ENCODE peak calls at places on chromosome 6, in four cellular contexts. One of them, this sample, is unnamed.
A peak's percentile ranks its signal among the peaks of the same experiment; 100 is the strongest.

GRCh38 chr6:147166360-147166944 is 37.8 kb upstream of the STXBP5 start:
- DNase-seq in SK-N-SH: peak; percentile 45
- DNase-seq in mammary epithelial cell: peak; percentile 2
- DNase-seq in transverse colon: no peak
- DNase-seq in this sample: no peak

GRCh38 chr6:122651031-122651430 is 40.8 kb downstream of the PKIB start:
- DNase-seq in SK-N-SH: no peak
- DNase-seq in mammary epithelial cell: no peak
- DNase-seq in transverse colon: no peak
- DNase-seq in this sample: no peak

GRCh38 chr6:34112102-34112501 is 33.8 kb downstream of the GRM4 start:
- DNase-seq in SK-N-SH: no peak
- DNase-seq in mammary epithelial cell: no peak
- DNase-seq in transverse colon: no peak
- DNase-seq in this sample: no peak

GRCh38 chr6:26501482-26501986 is 1.4 kb downstream of the BTN1A1 start:
- DNase-seq in SK-N-SH: peak; percentile 69
- DNase-seq in mammary epithelial cell: no peak
- DNase-seq in transverse colon: peak; percentile 33
- DNase-seq in this sample: peak; percentile 29

GRCh38 chr6:36064770-36065396 is 37.3 kb downstream of the MAPK14 start:
- DNase-seq in SK-N-SH: no peak
- DNase-seq in mammary epithelial cell: no peak
- DNase-seq in transverse colon: peak; percentile 39
- DNase-seq in this sample: no peak

GRCh38 chr6:41935190-41935569 is 6.4 kb downstream of the CCND3 start:
- DNase-seq in SK-N-SH: no peak
- DNase-seq in mammary epithelial cell: no peak
- DNase-seq in transverse colon: no peak
- DNase-seq in this sample: no peak

GRCh38 chr6:146582857-146583256 is 15.9 kb upstream of the ADGB start:
- DNase-seq in SK-N-SH: no peak
- DNase-seq in mammary epithelial cell: no peak
- DNase-seq in transverse colon: peak; percentile 30
- DNase-seq in this sample: no peak

GRCh38 chr6:74632196-74632595 is 573.7 kb downstream of the COL12A1 start:
- DNase-seq in SK-N-SH: no peak
- DNase-seq in mammary epithelial cell: no peak
- DNase-seq in transverse colon: no peak
- DNase-seq in this sample: no peak

GRCh38 chr6:157629220-157629619 is 193.8 kb upstream of the SNX9 start:
- DNase-seq in SK-N-SH: no peak
- DNase-seq in mammary epithelial cell: no peak
- DNase-seq in transverse colon: no peak
- DNase-seq in this sample: no peak

GRCh38 chr6:135540207-135540877 is 42.8 kb upstream of the AHI1 start:
- DNase-seq in SK-N-SH: no peak
- DNase-seq in mammary epithelial cell: no peak
- DNase-seq in transverse colon: no peak
- DNase-seq in this sample: no peak

GRCh38 chr6:114162691-114163090 is 180.1 kb downstream of the HS3ST5 start:
- DNase-seq in SK-N-SH: no peak
- DNase-seq in mammary epithelial cell: no peak
- DNase-seq in transverse colon: no peak
- DNase-seq in this sample: no peak

GRCh38 chr6:63802606-63803206 is 167.1 kb downstream of the PHF3 start:
- DNase-seq in SK-N-SH: peak; percentile 12
- DNase-seq in mammary epithelial cell: no peak
- DNase-seq in transverse colon: no peak
- DNase-seq in this sample: no peak

GRCh38 chr6:123380257-123380656 is 256.5 kb downstream of the TRDN start:
- DNase-seq in SK-N-SH: peak; percentile 5
- DNase-seq in mammary epithelial cell: peak; percentile 14
- DNase-seq in transverse colon: no peak
- DNase-seq in this sample: no peak

GRCh38 chr6:72248621-72249020 is 362.3 kb downstream of the RIMS1 start:
- DNase-seq in SK-N-SH: no peak
- DNase-seq in mammary epithelial cell: peak; percentile 38
- DNase-seq in transverse colon: no peak
- DNase-seq in this sample: no peak

GRCh38 chr6:143940011-143940597 is 68.0 kb downstream of the PLAGL1 start:
- DNase-seq in SK-N-SH: peak; percentile 63
- DNase-seq in mammary epithelial cell: peak; percentile 48
- DNase-seq in transverse colon: peak; percentile 62
- DNase-seq in this sample: peak; percentile 55

GRCh38 chr6:107866606-107867301 is 42.6 kb upstream of the SCML4 start:
- DNase-seq in SK-N-SH: peak; percentile 51
- DNase-seq in mammary epithelial cell: peak; percentile 34
- DNase-seq in transverse colon: no peak
- DNase-seq in this sample: peak; percentile 43

GRCh38 chr6:81451787-81452186 is 300.7 kb downstream of the TENT5A start:
- DNase-seq in SK-N-SH: no peak
- DNase-seq in mammary epithelial cell: peak; percentile 18
- DNase-seq in transverse colon: no peak
- DNase-seq in this sample: no peak

GRCh38 chr6:109308018-109308492 is 74.2 kb downstream of the CD164 start:
- DNase-seq in SK-N-SH: no peak
- DNase-seq in mammary epithelial cell: peak; percentile 58
- DNase-seq in transverse colon: peak; percentile 74
- DNase-seq in this sample: no peak

GRCh38 chr6:105504660-105505059 is 101.8 kb upstream of the PREP start:
- DNase-seq in SK-N-SH: no peak
- DNase-seq in mammary epithelial cell: no peak
- DNase-seq in transverse colon: no peak
- DNase-seq in this sample: no peak

GRCh38 chr6:25332671-25333071 is 53.5 kb downstream of the CARMIL1 start:
- DNase-seq in SK-N-SH: no peak
- DNase-seq in mammary epithelial cell: no peak
- DNase-seq in transverse colon: no peak
- DNase-seq in this sample: no peak
- H3K4me1 ChIP-seq in SK-N-SH: no peaks in the 10 kb centered on the region
- H3K4me1 ChIP-seq in mammary epithelial cell: peaks cover 8% of the 10 kb centered on the region
- H3K4me1 ChIP-seq in transverse colon: peaks cover 21% of the 10 kb centered on the region
- H3K4me1 ChIP-seq in this sample: peaks cover 9% of the 10 kb centered on the region

GRCh38 chr6:166554316-166554715 is 32.2 kb downstream of the RAMACL start:
- DNase-seq in SK-N-SH: no peak
- DNase-seq in mammary epithelial cell: no peak
- DNase-seq in transverse colon: no peak
- DNase-seq in this sample: no peak

GRCh38 chr6:166551797-166552495 is 34.5 kb downstream of the RAMACL start:
- DNase-seq in SK-N-SH: no peak
- DNase-seq in mammary epithelial cell: no peak
- DNase-seq in transverse colon: no peak
- DNase-seq in this sample: no peak

GRCh38 chr6:166555066-166555465 is 31.4 kb downstream of the RAMACL start:
- DNase-seq in SK-N-SH: no peak
- DNase-seq in mammary epithelial cell: no peak
- DNase-seq in transverse colon: no peak
- DNase-seq in this sample: no peak

GRCh38 chr6:166552600-166552999 is 33.9 kb downstream of the RAMACL start:
- DNase-seq in SK-N-SH: no peak
- DNase-seq in mammary epithelial cell: no peak
- DNase-seq in transverse colon: no peak
- DNase-seq in this sample: no peak

DNA sequence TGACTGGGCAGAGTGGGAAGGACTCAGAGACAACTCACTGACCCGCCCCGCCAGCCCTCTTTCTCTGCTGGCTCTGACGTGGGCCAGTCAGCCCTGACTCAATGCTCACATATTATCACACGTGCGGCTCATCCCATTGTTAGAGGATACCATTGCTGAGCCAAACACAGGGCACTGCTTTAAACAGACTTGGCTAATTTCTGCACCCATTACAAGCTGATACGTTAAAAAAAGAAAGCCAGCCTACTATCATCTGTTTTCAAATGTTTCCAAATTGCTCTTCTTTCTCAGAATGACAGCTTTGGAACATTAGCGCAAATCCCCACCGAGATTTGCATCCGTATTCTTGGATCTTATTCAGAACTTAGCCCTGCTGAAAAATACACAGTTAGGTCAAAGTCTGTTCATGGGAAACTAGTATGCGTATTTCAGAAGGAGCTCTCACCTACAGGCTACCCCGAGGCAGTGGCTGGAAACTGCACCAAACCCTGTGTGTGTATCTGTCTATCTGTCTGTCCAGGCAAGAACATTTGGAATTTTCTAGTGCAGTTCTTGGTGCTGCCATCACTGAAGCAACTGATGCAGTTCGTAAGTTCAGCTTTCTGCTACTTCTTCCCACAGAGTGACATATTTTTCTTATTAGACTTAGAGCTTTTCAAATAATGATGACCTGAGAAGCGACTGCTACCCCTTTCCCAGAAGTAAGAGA is 32.8 kb downstream of the RAMACL start:
- DNase-seq in SK-N-SH: no peak
- DNase-seq in mammary epithelial cell: peak; percentile 81
- DNase-seq in transverse colon: no peak
- DNase-seq in this sample: no peak
- H3K27ac ChIP-seq in SK-N-SH: peak overlapping the region; percentile 88
- H3K27ac ChIP-seq in mammary epithelial cell: peak overlapping the region; percentile 53
- H3K27ac ChIP-seq in transverse colon: peak overlapping the region; percentile 48
- H3K27ac ChIP-seq in this sample: no peak overlapping the region

GRCh38 chr6:126696921-126697693 is 357.2 kb downstream of the CENPW start:
- DNase-seq in SK-N-SH: peak; percentile 1
- DNase-seq in mammary epithelial cell: no peak
- DNase-seq in transverse colon: no peak
- DNase-seq in this sample: no peak
- H3K27me3 ChIP-seq in SK-N-SH: no peaks in the 10 kb centered on the region
- H3K27me3 ChIP-seq in mammary epithelial cell: no peaks in the 10 kb centered on the region
- H3K27me3 ChIP-seq in transverse colon: no peaks in the 10 kb centered on the region
- H3K27me3 ChIP-seq in this sample: no peaks in the 10 kb centered on the region

DNA sequence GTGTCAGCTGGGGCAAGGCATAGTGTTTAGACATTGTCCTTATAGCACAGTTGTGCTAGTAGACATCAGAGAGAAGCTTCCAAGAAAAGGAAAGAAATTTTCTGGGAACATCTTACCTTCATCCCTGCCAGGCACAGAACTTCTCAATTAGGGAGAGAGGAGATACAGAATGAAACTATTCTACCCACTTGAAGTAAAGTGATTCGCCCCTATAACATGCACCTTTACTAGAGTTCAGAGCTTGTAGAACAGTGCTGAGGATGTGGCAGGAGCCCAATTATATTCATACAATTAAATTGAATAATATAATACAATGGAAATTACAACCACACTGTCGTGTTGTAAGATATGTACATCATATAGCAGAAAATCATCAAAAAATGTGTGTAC is 1063.9 kb upstream of the CITED2 start:
- DNase-seq in SK-N-SH: no peak
- DNase-seq in mammary epithelial cell: peak; percentile 12
- DNase-seq in transverse colon: no peak
- DNase-seq in this sample: no peak
- H3K4me1 ChIP-seq in SK-N-SH: peaks cover 2% of the 10 kb centered on the region
- H3K4me1 ChIP-seq in mammary epithelial cell: peaks cover 23% of the 10 kb centered on the region
- H3K4me1 ChIP-seq in transverse colon: no peaks in the 10 kb centered on the region
- H3K4me1 ChIP-seq in this sample: no peaks in the 10 kb centered on the region

DNA sequence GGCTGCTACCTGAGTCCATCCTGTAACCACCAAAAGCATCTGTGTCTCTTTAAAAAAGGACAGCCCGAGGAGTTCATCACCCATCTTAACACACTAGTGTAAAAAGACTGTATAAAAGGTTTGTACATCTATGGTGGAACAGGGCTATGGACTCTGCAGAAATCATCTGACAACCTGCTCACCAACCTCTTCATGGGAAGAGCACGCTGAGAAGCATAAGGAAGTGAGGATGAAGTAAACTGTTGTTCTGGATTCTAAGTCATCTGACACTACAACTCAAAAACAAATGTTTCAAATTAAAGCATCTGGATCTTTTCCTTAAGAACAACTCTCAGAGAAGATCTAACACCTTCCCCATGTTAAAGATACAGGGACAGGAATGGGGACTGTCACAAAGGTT is 5.4 kb downstream of the IFNGR1 start:
- DNase-seq in SK-N-SH: no peak
- DNase-seq in mammary epithelial cell: no peak
- DNase-seq in transverse colon: no peak
- DNase-seq in this sample: no peak
- H3K27ac ChIP-seq in SK-N-SH: no peak overlapping the region
- H3K27ac ChIP-seq in mammary epithelial cell: no peak overlapping the region
- H3K27ac ChIP-seq in transverse colon: peak overlapping the region; percentile 18
- H3K27ac ChIP-seq in this sample: no peak overlapping the region

GRCh38 chr6:5411414-5411813 is 150.1 kb downstream of the FARS2 start:
- DNase-seq in SK-N-SH: no peak
- DNase-seq in mammary epithelial cell: no peak
- DNase-seq in transverse colon: no peak
- DNase-seq in this sample: no peak
- H3K27me3 ChIP-seq in SK-N-SH: no peaks in the 10 kb centered on the region
- H3K27me3 ChIP-seq in mammary epithelial cell: no peaks in the 10 kb centered on the region
- H3K27me3 ChIP-seq in transverse colon: no peaks in the 10 kb centered on the region
- H3K27me3 ChIP-seq in this sample: no peaks in the 10 kb centered on the region

GRCh38 chr6:90290991-90291390 is 5.7 kb downstream of the BACH2 start:
- DNase-seq in SK-N-SH: no peak
- DNase-seq in mammary epithelial cell: no peak
- DNase-seq in transverse colon: no peak
- DNase-seq in this sample: no peak
- H3K4me1 ChIP-seq in SK-N-SH: peaks cover 20% of the 10 kb centered on the region
- H3K4me1 ChIP-seq in mammary epithelial cell: peaks cover 16% of the 10 kb centered on the region
- H3K4me1 ChIP-seq in transverse colon: peaks cover 11% of the 10 kb centered on the region
- H3K4me1 ChIP-seq in this sample: peaks cover 52% of the 10 kb centered on the region